ENCODE peak calls at places on chromosomes 7 and 10, in five cellular contexts. D, L, A, F and U are unnamed samples.
A peak's percentile ranks its signal among the peaks of the same experiment; 100 is the strongest.

GRCh38 chr7:127844707-127845331 is 186.4 kb downstream of the LRRC4 start:
- DNase-seq in D (peak; percentile 55), L (peak; percentile 56), A (no peak), F (no peak), U (no peak)

GRCh38 chr7:4726051-4726450 is 44.0 kb downstream of the FOXK1 start:
- DNase-seq in D (no peak), L (no peak), A (no peak), F (no peak), U (no peak)

GRCh38 chr7:148543302-148543701 is 47.3 kb upstream of the C7orf33 start:
- DNase-seq in D (no peak), L (no peak), A (no peak), F (no peak), U (no peak)

GRCh38 chr7:69617364-69617763 is 19.1 kb downstream of the AUTS2 start:
- DNase-seq in D (no peak), L (no peak), A (no peak), F (no peak), U (no peak)

GRCh38 chr10:44811072-44811471 is 100.1 kb upstream of the TMEM72 start:
- DNase-seq in D (no peak), L (peak; percentile 36), A (no peak), F (no peak), U (no peak)

GRCh38 chr7:55062106-55062499 is 43.3 kb downstream of the EGFR start:
- DNase-seq in D (no peak), L (no peak), A (no peak), F (no peak), U (no peak)

GRCh38 chr10:33336606-33337334 is 2.3 kb upstream of the NRP1 start:
- DNase-seq in D (no peak), L (peak; percentile 63), A (peak; percentile 7), F (peak; percentile 51), U (no peak)

GRCh38 chr10:118958984-118959916 is 70.3 kb upstream of the NANOS1 start:
- DNase-seq in D (peak; percentile 75), L (peak; percentile 84), A (peak; percentile 9), F (peak; percentile 61), U (peak; percentile 31)

GRCh38 chr10:73647211-73647874 is 6.1 kb upstream of the MYOZ1 start:
- DNase-seq in D (peak; percentile 57), L (peak; percentile 69), A (no peak), F (no peak), U (no peak)

GRCh38 chr10:1169981-1170866 is 114.0 kb downstream of the WDR37 start:
- DNase-seq in D (no peak), L (no peak), A (no peak), F (no peak), U (no peak)

GRCh38 chr10:8815969-8816368 is 761.5 kb downstream of the GATA3 start:
- DNase-seq in D (no peak), L (no peak), A (no peak), F (no peak), U (no peak)

GRCh38 chr7:25171516-25171915 is 46.5 kb upstream of the CYCS start:
- DNase-seq in D (no peak), L (no peak), A (no peak), F (no peak), U (no peak)

GRCh38 chr7:121005996-121006565 is 17.6 kb downstream of the CPED1 start:
- DNase-seq in D (no peak), L (no peak), A (no peak), F (no peak), U (no peak)

GRCh38 chr7:41987-42386 is 150.4 kb upstream of the FAM20C start:
- DNase-seq in D (no peak), L (no peak), A (no peak), F (no peak), U (no peak)

GRCh38 chr10:69726850-69727249 is 74.9 kb upstream of the COL13A1 start:
- DNase-seq in D (no peak), L (no peak), A (no peak), F (no peak), U (no peak)

GRCh38 chr7:55641273-55641691 is 69.0 kb upstream of the VOPP1 start:
- DNase-seq in D (peak; percentile 40), L (peak; percentile 89), A (peak; percentile 50), F (peak; percentile 41), U (peak; percentile 67)

GRCh38 chr10:98391578-98391991 is 23.4 kb downstream of the PYROXD2 start:
- DNase-seq in D (no peak), L (peak; percentile 56), A (no peak), F (no peak), U (no peak)

GRCh38 chr7:74203157-74203556 is 6.6 kb upstream of the LAT2 start:
- DNase-seq in D (peak; percentile 43), L (peak; percentile 73), A (peak; percentile 27), F (peak; percentile 46), U (no peak)

GRCh38 chr7:151637781-151638261 is 118.1 kb upstream of the RHEB start:
- DNase-seq in D (no peak), L (no peak), A (no peak), F (no peak), U (no peak)

GRCh38 chr7:16524332-16524731 is 2.3 kb upstream of the LRRC72 start:
- DNase-seq in D (no peak), L (no peak), A (no peak), F (no peak), U (no peak)

GRCh38 chr10:58348571-58349033 is 13.8 kb downstream of the UBE2D1 start:
- DNase-seq in D (no peak), L (no peak), A (no peak), F (no peak), U (no peak)

GRCh38 chr10:92892706-92893054 is 44.4 kb downstream of the EXOC6 start:
- DNase-seq in D (no peak), L (no peak), A (no peak), F (no peak), U (no peak)

GRCh38 chr10:92886334-92886961 is 38.1 kb downstream of the EXOC6 start:
- DNase-seq in D (no peak), L (no peak), A (no peak), F (peak; percentile 15), U (no peak)

GRCh38 chr10:92894081-92894480 is 45.8 kb downstream of the EXOC6 start:
- DNase-seq in D (no peak), L (no peak), A (no peak), F (no peak), U (no peak)

GRCh38 chr10:92897916-92898315 is 49.6 kb downstream of the EXOC6 start:
- DNase-seq in D (no peak), L (no peak), A (no peak), F (no peak), U (no peak)

DNA sequence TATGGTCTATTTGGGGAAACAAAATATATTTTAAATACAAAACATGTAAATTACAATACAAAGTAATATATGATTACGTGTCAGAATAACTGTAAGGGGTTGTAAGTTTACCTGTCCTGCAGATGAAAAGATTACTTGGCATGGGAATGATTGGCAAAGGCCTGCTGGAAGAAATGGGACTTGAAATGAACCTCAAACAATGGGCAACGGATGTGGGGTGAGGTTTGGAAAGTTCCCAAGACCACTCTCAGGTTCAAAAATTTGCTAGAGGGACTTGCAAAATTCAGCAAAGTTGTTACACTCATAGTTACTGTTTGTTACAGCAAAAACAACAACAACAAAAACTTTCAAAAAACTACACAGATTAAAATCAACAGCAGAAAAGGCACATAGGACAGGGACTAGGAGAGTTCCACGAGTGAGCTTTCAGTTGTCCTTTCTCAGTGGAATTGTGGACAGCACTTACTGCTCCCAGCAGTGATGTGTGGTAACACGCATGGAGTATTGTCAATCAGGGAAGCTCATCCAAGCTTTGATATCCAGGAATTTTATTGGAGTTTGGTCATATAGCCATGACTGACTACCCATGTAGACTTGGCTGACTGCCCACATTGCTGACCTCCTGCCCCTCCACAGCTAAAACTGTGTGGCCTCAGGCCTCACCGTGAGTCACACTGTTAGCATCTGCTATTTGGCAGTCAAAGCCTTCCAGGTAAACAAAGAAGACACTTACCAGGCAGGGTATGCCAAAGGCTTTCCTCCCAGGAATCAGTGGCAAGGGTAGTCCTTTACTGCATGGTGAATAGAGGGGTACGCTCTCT is 43.8 kb downstream of the EXOC6 start:
- DNase-seq in D (peak; percentile 51), L (peak; percentile 74), A (no peak), F (peak; percentile 69), U (peak; percentile 87)
- H3K27ac ChIP-seq in D (no peak overlapping the region), L (no peak overlapping the region), A (no peak overlapping the region), F (peak overlapping the region; percentile 78), U (no peak overlapping the region)

GRCh38 chr7:135285547-135285946 is 51.9 kb downstream of the STRA8 start:
- DNase-seq in D (no peak), L (no peak), A (no peak), F (no peak), U (no peak)
- H3K27ac ChIP-seq in D (no peak overlapping the region), L (no peak overlapping the region), A (no peak overlapping the region), F (no peak overlapping the region), U (peak overlapping the region; percentile 22)

DNA sequence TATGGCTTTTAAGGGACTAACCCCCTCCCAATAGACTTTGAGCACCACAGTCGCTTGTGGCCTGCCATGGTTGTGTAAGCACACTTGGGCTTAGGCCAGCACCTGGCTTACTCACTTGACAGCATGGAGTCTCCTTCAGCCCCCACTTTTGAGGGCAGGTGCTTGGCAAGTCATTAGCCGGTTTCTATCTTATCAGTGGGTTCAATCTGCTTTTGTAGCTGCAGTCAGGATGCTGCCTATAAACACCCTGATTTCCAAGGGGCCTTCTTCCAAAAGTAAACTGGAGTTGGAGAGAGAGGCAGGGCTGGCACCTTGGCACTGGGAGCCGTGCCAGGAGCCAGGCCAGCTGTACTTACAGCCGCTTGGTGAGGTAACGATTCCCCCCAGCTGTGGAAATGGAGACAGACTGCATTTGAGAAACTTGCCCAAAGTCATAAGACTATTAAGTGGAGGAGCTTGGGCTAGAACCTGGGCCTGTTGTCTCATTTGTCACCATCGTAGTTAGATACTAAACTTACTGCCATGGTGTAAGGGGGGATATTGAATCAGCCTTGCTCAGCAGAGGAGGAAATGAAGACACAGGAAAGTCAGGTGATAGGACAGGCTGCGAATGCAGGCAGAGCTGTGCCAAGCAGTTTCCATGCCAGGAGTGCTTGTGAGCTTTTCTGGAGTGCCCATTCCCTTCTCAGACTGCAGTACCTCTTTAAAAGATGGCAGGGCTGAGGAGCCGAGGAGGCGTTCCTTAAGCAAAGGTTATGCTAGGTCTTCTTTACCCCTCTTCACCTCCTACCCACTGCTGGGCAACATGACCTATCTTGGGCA is 92.3 kb upstream of the EFCAB10 start:
- DNase-seq in D (peak; percentile 69), L (no peak), A (no peak), F (no peak), U (no peak)
- H3K27ac ChIP-seq in D (no peak overlapping the region), L (no peak overlapping the region), A (no peak overlapping the region), F (no peak overlapping the region), U (no peak overlapping the region)

GRCh38 chr7:99120503-99120902 is 23.4 kb downstream of the SMURF1 start:
- DNase-seq in D (no peak), L (peak; percentile 64), A (no peak), F (no peak), U (no peak)
- H3K27ac ChIP-seq in D (no peak overlapping the region), L (peak overlapping the region; percentile 80), A (no peak overlapping the region), F (no peak overlapping the region), U (no peak overlapping the region)

GRCh38 chr7:21013765-21014502 is 227.2 kb upstream of the SP8 start:
- DNase-seq in D (no peak), L (no peak), A (no peak), F (no peak), U (peak; percentile 79)
- H3K27ac ChIP-seq in D (no peak overlapping the region), L (no peak overlapping the region), A (no peak overlapping the region), F (no peak overlapping the region), U (peak overlapping the region; percentile 92)

GRCh38 chr7:46544396-46545008 is 623.4 kb upstream of the IGFBP3 start:
- DNase-seq in D (no peak), L (peak; percentile 82), A (no peak), F (no peak), U (no peak)
- H3K27ac ChIP-seq in D (no peak overlapping the region), L (peak overlapping the region; percentile 68), A (no peak overlapping the region), F (peak overlapping the region; percentile 62), U (peak overlapping the region; percentile 7)

GRCh38 chr10:3908183-3908582 is 123.2 kb upstream of the KLF6 start:
- DNase-seq in D (no peak), L (no peak), A (no peak), F (no peak), U (no peak)
- H3K27ac ChIP-seq in D (no peak overlapping the region), L (no peak overlapping the region), A (no peak overlapping the region), F (no peak overlapping the region), U (no peak overlapping the region)

GRCh38 chr7:2729893-2730716 is 42.1 kb downstream of the AMZ1 start:
- DNase-seq in D (peak; percentile 24), L (no peak), A (peak; percentile 3), F (no peak), U (no peak)
- H3K27ac ChIP-seq in D (no peak overlapping the region), L (no peak overlapping the region), A (no peak overlapping the region), F (no peak overlapping the region), U (no peak overlapping the region)